ENCODE peak calls at places on chromosomes 12 and 14, in eight cellular contexts. P, G, Z, W, N, H, S and Y are unnamed samples.
A peak's percentile ranks its signal among the peaks of the same experiment; 100 is the strongest.

GRCh38 chr14:72573725-72574426 is 320.0 kb downstream of the DPF3 start:
- DNase-seq in P (no peak), G (no peak), Z (no peak), W (no peak), N (peak; percentile 22), H (no peak), S (no peak), Y (no peak)

GRCh38 chr14:94795372-94795771 is 25.5 kb upstream of the GSC start:
- DNase-seq in P (no peak), G (no peak), Z (peak; percentile 79), W (no peak), N (no peak), H (no peak), S (peak; percentile 16), Y (no peak)

GRCh38 chr12:116306536-116306935 is 29.0 kb upstream of the MED13L start:
- DNase-seq in P (no peak), G (no peak), Z (no peak), W (no peak), N (no peak), H (no peak), S (no peak), Y (no peak)

GRCh38 chr12:108784270-108784669 is 53.0 kb upstream of the CORO1C start:
- DNase-seq in P (no peak), G (no peak), Z (no peak), W (no peak), N (no peak), H (no peak), S (no peak), Y (no peak)

GRCh38 chr14:52876806-52877205 is 74.0 kb downstream of the FERMT2 start:
- DNase-seq in P (no peak), G (no peak), Z (peak; percentile 24), W (no peak), N (no peak), H (no peak), S (peak; percentile 8), Y (no peak)

GRCh38 chr12:118625050-118625675 is 248.8 kb downstream of the SUDS3 start:
- DNase-seq in P (no peak), G (no peak), Z (no peak), W (no peak), N (no peak), H (no peak), S (no peak), Y (no peak)

GRCh38 chr12:98373982-98374381 is 141.4 kb upstream of the TMPO start:
- DNase-seq in P (peak; percentile 22), G (no peak), Z (peak; percentile 13), W (no peak), N (peak; percentile 10), H (peak; percentile 12), S (peak; percentile 39), Y (peak; percentile 24)

GRCh38 chr14:20683896-20684661 is at the start of gene RNASE4:
- DNase-seq in P (peak; percentile 92), G (peak; percentile 80), Z (peak; percentile 91), W (peak; percentile 94), N (peak; percentile 84), H (peak; percentile 70), S (peak; percentile 93), Y (peak; percentile 81)

GRCh38 chr12:4211372-4211771 is 62.2 kb upstream of the CCND2 start:
- DNase-seq in P (no peak), G (no peak), Z (no peak), W (no peak), N (no peak), H (no peak), S (no peak), Y (no peak)

GRCh38 chr12:57836442-57837375 is 9.8 kb downstream of the CTDSP2 start:
- DNase-seq in P (no peak), G (no peak), Z (peak; percentile 82), W (peak; percentile 81), N (peak; percentile 77), H (peak; percentile 55), S (peak; percentile 82), Y (peak; percentile 81)